ENCODE peak calls at places on chromosome 2, in five cellular contexts. R is stomach, S is NB4, O is fibroblast of lung, J is brain microvascular endothelial cell. Z is an unnamed sample.

GRCh38 chr2:69694894-69695849 is 46.8 kb upstream of the ANXA4 start:
- DNase-seq in R (no peak), S (peak), O (peak), J (peak), Z (no peak)

GRCh38 chr2:173860566-173860965 is 104.6 kb downstream of the SP3 start:
- DNase-seq in R (no peak), S (no peak), O (no peak), J (no peak), Z (peak)

GRCh38 chr2:140348826-140349225 is 1568.6 kb upstream of the NXPH2 start:
- DNase-seq in R (no peak), S (no peak), O (no peak), J (no peak), Z (no peak)

GRCh38 chr2:161250864-161251436 is 57.3 kb upstream of the PSMD14 start:
- DNase-seq in R (no peak), S (peak), O (peak), J (peak), Z (no peak)

GRCh38 chr2:155368934-155369333 is 670.4 kb downstream of the KCNJ3 start:
- DNase-seq in R (no peak), S (peak), O (peak), J (no peak), Z (no peak)

GRCh38 chr2:135276525-135276924 is 224.4 kb downstream of the RAB3GAP1 start:
- DNase-seq in R (no peak), S (no peak), O (no peak), J (no peak), Z (no peak)

GRCh38 chr2:226403360-226403759 is 396.3 kb downstream of the IRS1 start:
- DNase-seq in R (no peak), S (no peak), O (peak), J (no peak), Z (no peak)

GRCh38 chr2:59969161-59969560 is 584.3 kb downstream of the BCL11A start:
- DNase-seq in R (no peak), S (no peak), O (no peak), J (no peak), Z (no peak)

GRCh38 chr2:53028746-53029423 is 738.7 kb upstream of the CHAC2 start:
- DNase-seq in R (no peak), S (no peak), O (no peak), J (no peak), Z (no peak)

GRCh38 chr2:98157557-98157956 is 70.6 kb downstream of the VWA3B start:
- DNase-seq in R (no peak), S (no peak), O (no peak), J (no peak), Z (no peak)

GRCh38 chr2:60641866-60642788 is 88.7 kb upstream of the BCL11A start:
- DNase-seq in R (peak), S (peak), O (peak), J (peak), Z (no peak)

GRCh38 chr2:8627019-8627691 is 54.7 kb upstream of the ID2 start:
- DNase-seq in R (no peak), S (peak), O (peak), J (no peak), Z (no peak)

GRCh38 chr2:96109931-96110511 is 6.3 kb downstream of the ADRA2B start:
- DNase-seq in R (no peak), S (no peak), O (no peak), J (no peak), Z (no peak)

GRCh38 chr2:96107883-96108551 is 8.4 kb downstream of the ADRA2B start:
- DNase-seq in R (no peak), S (no peak), O (no peak), J (no peak), Z (no peak)

GRCh38 chr2:96110621-96111256 is 5.6 kb downstream of the ADRA2B start:
- DNase-seq in R (no peak), S (no peak), O (no peak), J (no peak), Z (no peak)

GRCh38 chr2:96106991-96107882 is 9.1 kb downstream of the ADRA2B start:
- DNase-seq in R (no peak), S (no peak), O (no peak), J (no peak), Z (no peak)

GRCh38 chr2:96108578-96109561 is 7.5 kb downstream of the ADRA2B start:
- DNase-seq in R (no peak), S (no peak), O (no peak), J (no peak), Z (no peak)
- H3K4me3 ChIP-seq in R (no peak), S (no peak), O (no peak), J (no peak), Z (no peak)

GRCh38 chr2:169303579-169304285 is 58.6 kb downstream of the LRP2 start:
- DNase-seq in R (no peak), S (no peak), O (no peak), J (no peak), Z (no peak)
- H3K4me3 ChIP-seq in R (no peak), S (no peak), O (no peak), J (no peak), Z (no peak)

DNA sequence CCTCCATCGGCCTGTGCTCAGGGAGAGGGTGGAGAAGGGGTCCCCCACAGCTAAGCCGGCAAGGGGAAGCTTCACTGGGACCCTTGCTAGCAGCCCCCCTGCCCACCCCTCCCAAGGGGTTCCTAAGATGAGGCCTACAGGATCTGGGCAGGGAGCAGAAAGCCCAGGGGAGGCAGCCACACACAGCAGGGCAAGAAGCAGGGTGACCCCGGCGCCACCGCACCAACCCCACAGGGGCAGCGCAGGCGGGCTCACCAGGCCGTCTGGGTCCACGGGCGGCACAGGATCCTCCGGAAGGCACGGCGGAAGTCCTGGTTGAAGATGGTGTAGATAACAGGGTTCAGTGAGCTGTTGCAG is 1.8 kb downstream of the ADRA2B start:
- DNase-seq in R (no peak), S (peak), O (no peak), J (no peak), Z (no peak)
- H3K4me3 ChIP-seq in R (no peak), S (no peak), O (no peak), J (no peak), Z (no peak)

GRCh38 chr2:148022882-148023281 is 2.0 kb downstream of the MBD5 start:
- DNase-seq in R (no peak), S (no peak), O (no peak), J (no peak), Z (no peak)
- H3K4me3 ChIP-seq in R (no peak), S (peak), O (peak), J (peak), Z (peak)

DNA sequence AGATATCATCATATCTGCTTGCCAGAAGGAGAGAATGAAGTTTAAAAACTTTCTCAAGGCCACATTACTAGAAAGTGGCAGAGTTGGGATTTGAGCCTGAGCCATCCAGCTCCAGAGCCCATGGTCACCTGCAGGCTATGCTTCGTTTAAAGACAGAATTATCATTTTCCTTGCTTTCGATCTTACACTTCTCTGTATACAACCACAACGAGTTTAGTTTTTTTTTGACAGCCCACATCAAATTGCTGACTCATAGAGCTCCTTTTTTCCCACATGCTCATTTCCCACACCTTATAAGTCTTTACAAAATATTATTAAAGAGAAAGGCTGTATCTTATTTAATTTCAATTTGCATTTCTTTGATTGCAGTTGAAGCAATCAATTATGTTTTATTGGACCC is 6.5 kb downstream of the PLEK start:
- DNase-seq in R (no peak), S (no peak), O (no peak), J (no peak), Z (no peak)
- H3K4me3 ChIP-seq in R (no peak), S (peak), O (no peak), J (no peak), Z (no peak)

DNA sequence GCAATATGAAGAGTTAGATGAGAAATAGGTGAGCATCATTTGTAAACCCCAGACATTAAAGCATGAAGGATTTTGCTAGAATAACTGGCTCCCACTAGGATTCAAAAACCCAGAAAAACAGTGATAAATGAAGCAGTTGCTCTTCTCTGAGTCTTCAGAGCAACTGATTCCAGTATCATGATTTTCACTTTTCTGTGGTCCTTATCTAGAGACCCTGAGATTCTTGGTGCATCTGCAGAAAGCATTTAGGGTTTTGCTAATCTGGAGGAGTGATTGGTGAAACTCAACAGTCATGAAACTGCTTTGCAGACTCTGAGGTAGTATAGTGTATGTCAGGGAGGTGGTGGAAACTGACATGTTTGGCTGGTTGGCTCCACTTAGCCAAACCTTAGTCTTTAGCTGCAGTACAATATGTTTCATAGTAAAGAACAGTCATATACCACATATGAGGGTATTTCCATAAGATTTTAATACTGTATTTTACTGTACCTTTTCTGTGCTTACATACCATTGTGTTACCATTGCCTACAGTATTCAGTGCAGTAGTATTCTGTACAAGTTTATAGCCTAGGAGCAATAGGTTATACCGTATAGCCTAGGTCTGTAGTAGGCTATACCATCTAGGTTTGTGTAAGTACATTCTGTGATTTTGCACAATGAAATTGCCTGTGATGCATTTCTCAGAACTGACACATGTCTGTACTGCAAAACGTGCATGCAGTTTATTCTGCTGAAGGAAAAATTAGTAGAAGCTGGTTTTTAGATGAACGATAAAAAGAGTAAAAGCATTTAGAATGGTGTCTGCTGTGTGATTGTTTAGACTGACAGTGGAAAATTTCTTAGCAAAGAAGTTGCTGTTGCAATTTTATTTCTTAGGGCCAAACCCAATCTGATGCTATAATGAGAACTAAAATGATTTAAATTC is 23.8 kb downstream of the EML4 start:
- DNase-seq in R (no peak), S (no peak), O (no peak), J (no peak), Z (no peak)
- H3K4me3 ChIP-seq in R (no peak), S (no peak), O (no peak), J (no peak), Z (no peak)

GRCh38 chr2:190947711-190948251 is 66.2 kb downstream of the STAT1 start:
- DNase-seq in R (no peak), S (peak), O (peak), J (peak), Z (peak)
- H3K4me3 ChIP-seq in R (no peak), S (no peak), O (peak), J (peak), Z (no peak)

DNA sequence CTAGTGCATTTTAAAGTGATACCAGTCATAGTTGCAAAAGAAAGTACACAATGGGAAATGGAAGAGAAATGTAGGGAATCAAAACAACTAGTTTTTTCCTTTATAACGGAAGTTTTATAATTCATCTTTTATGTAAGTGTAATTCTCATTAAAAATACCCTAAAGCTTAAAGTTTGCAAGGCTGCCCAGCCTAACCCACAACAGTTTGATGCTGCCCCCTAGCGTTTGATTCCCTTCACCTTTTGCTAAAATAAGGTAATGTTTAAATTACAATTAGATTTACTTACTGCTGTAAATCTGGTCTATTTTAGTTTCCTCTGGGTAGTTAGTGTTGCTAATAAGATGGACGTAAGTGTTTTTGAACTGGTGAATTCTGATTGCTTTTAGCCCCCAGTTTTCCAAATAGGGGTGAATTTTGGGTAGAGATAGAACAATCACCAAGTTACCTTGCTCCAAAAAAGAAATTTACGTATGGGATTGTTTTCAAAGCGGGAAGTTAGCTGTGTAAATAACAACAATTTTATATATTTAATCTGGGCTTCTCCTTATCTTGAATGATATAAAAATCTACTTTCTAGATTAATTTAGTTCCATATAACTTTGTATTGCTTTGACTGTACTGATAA is 3.4 kb downstream of the SLC39A10 start:
- DNase-seq in R (peak), S (peak), O (peak), J (peak), Z (peak)
- H3K4me3 ChIP-seq in R (no peak), S (peak), O (peak), J (peak), Z (no peak)

GRCh38 chr2:111231532-111232252 is 111.0 kb downstream of the BCL2L11 start:
- DNase-seq in R (no peak), S (no peak), O (no peak), J (no peak), Z (no peak)
- H3K4me3 ChIP-seq in R (no peak), S (no peak), O (no peak), J (no peak), Z (no peak)

Z was measured in MG63.